ENCODE peak calls at places on chromosomes 5 and 9, in nine cellular contexts. N, I, R, P, L, D, Q, S and Z are unnamed samples.

GRCh38 chr9:77021928-77022782 is 2.7 kb downstream of the FOXB2 start:
- DNase-seq in N (no peak), I (no peak), R (no peak), P (no peak), L (no peak), D (no peak), Q (no peak), S (no peak), Z (no peak)

GRCh38 chr5:132138260-132138659 is 64.7 kb downstream of the CSF2 start:
- DNase-seq in N (peak), I (no peak), R (no peak), P (no peak), L (peak), D (peak), Q (peak), S (peak), Z (no peak)

GRCh38 chr9:20209421-20210340 is 412.6 kb downstream of the MLLT3 start:
- DNase-seq in N (no peak), I (no peak), R (no peak), P (no peak), L (no peak), D (peak), Q (no peak), S (no peak), Z (no peak)

GRCh38 chr5:91189480-91190332 is 193.4 kb downstream of the ARRDC3 start:
- DNase-seq in N (peak), I (peak), R (no peak), P (peak), L (peak), D (peak), Q (peak), S (peak), Z (no peak)

GRCh38 chr5:63820557-63820956 is 141.7 kb downstream of the HTR1A start:
- DNase-seq in N (no peak), I (no peak), R (peak), P (no peak), L (no peak), D (no peak), Q (no peak), S (no peak), Z (no peak)

GRCh38 chr9:135075234-135076142 is 12.0 kb upstream of the OLFM1 start:
- DNase-seq in N (peak), I (peak), R (peak), P (no peak), L (no peak), D (no peak), Q (peak), S (no peak), Z (no peak)

GRCh38 chr5:75363111-75363510 is 26.1 kb downstream of the HMGCR start:
- DNase-seq in N (no peak), I (no peak), R (no peak), P (no peak), L (no peak), D (no peak), Q (no peak), S (no peak), Z (no peak)

GRCh38 chr9:13845460-13845859 is 468.5 kb downstream of the NFIB start:
- DNase-seq in N (peak), I (no peak), R (no peak), P (no peak), L (peak), D (no peak), Q (peak), S (peak), Z (no peak)

GRCh38 chr5:146079695-146080361 is 25.5 kb downstream of the PLAC8L1 start:
- DNase-seq in N (peak), I (no peak), R (no peak), P (no peak), L (no peak), D (peak), Q (peak), S (peak), Z (no peak)

GRCh38 chr5:136309932-136310598 is 55.3 kb downstream of the TRPC7 start:
- DNase-seq in N (no peak), I (no peak), R (no peak), P (no peak), L (no peak), D (peak), Q (no peak), S (no peak), Z (no peak)

GRCh38 chr5:38534122-38534408 is 22.4 kb downstream of the LIFR start:
- DNase-seq in N (no peak), I (no peak), R (no peak), P (no peak), L (no peak), D (no peak), Q (no peak), S (no peak), Z (no peak)

GRCh38 chr9:123343428-123344272 is 12.3 kb upstream of the CRB2 start:
- DNase-seq in N (no peak), I (no peak), R (no peak), P (no peak), L (no peak), D (peak), Q (peak), S (no peak), Z (no peak)

GRCh38 chr5:132979367-132979935 is 16.0 kb upstream of the AFF4 start:
- DNase-seq in N (no peak), I (no peak), R (no peak), P (no peak), L (peak), D (no peak), Q (no peak), S (peak), Z (no peak)

GRCh38 chr5:139657363-139658321 is 9.5 kb downstream of the CXXC5 start:
- DNase-seq in N (peak), I (no peak), R (no peak), P (no peak), L (no peak), D (peak), Q (no peak), S (no peak), Z (no peak)

GRCh38 chr5:14932902-14933475 is 61.4 kb upstream of the ANKH start:
- DNase-seq in N (no peak), I (no peak), R (no peak), P (no peak), L (peak), D (no peak), Q (no peak), S (peak), Z (no peak)

GRCh38 chr5:68911840-68912690 is 181.7 kb upstream of the SLC30A5 start:
- DNase-seq in N (peak), I (no peak), R (no peak), P (no peak), L (peak), D (no peak), Q (peak), S (peak), Z (peak)

GRCh38 chr5:132498152-132498551 is 7.6 kb upstream of the IRF1 start:
- DNase-seq in N (peak), I (peak), R (peak), P (peak), L (peak), D (no peak), Q (peak), S (peak), Z (no peak)

GRCh38 chr5:117788596-117788995 is 1199.8 kb downstream of the DTWD2 start:
- DNase-seq in N (no peak), I (no peak), R (no peak), P (no peak), L (no peak), D (no peak), Q (peak), S (peak), Z (no peak)

GRCh38 chr5:171619744-171620143 is 165.9 kb upstream of the SMIM23 start:
- DNase-seq in N (no peak), I (peak), R (no peak), P (no peak), L (no peak), D (no peak), Q (no peak), S (no peak), Z (no peak)

GRCh38 chr5:75023368-75024159 is 28.8 kb downstream of the GCNT4 start:
- DNase-seq in N (no peak), I (no peak), R (no peak), P (no peak), L (no peak), D (no peak), Q (no peak), S (peak), Z (no peak)

GRCh38 chr5:72383280-72384205 is 63.4 kb downstream of the PTCD2 start:
- DNase-seq in N (peak), I (no peak), R (no peak), P (no peak), L (peak), D (no peak), Q (peak), S (peak), Z (no peak)

GRCh38 chr5:32197032-32197431 is 22.9 kb upstream of the GOLPH3 start:
- DNase-seq in N (no peak), I (no peak), R (no peak), P (no peak), L (no peak), D (no peak), Q (no peak), S (no peak), Z (no peak)

GRCh38 chr5:75640826-75641225 is 29.6 kb downstream of the ANKDD1B start:
- DNase-seq in N (peak), I (no peak), R (no peak), P (no peak), L (no peak), D (no peak), Q (peak), S (peak), Z (no peak)

GRCh38 chr5:139839416-139839815 is 43.8 kb downstream of the PSD2 start:
- DNase-seq in N (no peak), I (peak), R (no peak), P (no peak), L (no peak), D (no peak), Q (no peak), S (no peak), Z (no peak)

GRCh38 chr5:149838881-149839739 is 105.5 kb downstream of the PDE6A start:
- DNase-seq in N (peak), I (no peak), R (no peak), P (no peak), L (peak), D (no peak), Q (peak), S (peak), Z (no peak)

GRCh38 chr5:77839691-77840090 is 63.6 kb upstream of the TBCA start:
- DNase-seq in N (no peak), I (no peak), R (no peak), P (no peak), L (no peak), D (no peak), Q (no peak), S (no peak), Z (no peak)

GRCh38 chr5:140345919-140346347 is 470 bp downstream of the HBEGF start:
- DNase-seq in N (peak), I (peak), R (peak), P (no peak), L (peak), D (peak), Q (peak), S (peak), Z (no peak)

GRCh38 chr5:167999182-167999581 is 292.3 kb upstream of the WWC1 start:
- DNase-seq in N (no peak), I (no peak), R (no peak), P (no peak), L (no peak), D (no peak), Q (peak), S (no peak), Z (no peak)
- H3K4me3 ChIP-seq in N (no peak), I (no peak), R (no peak), P (no peak), L (no peak), D (no peak), Q (no peak), S (no peak), Z (no peak)

GRCh38 chr5:89262030-89262429 is 379.0 kb upstream of the MEF2C start:
- DNase-seq in N (no peak), I (no peak), R (no peak), P (no peak), L (no peak), D (no peak), Q (no peak), S (no peak), Z (no peak)

GRCh38 chr5:89265511-89266169 is 382.7 kb upstream of the MEF2C start:
- DNase-seq in N (peak), I (no peak), R (no peak), P (no peak), L (peak), D (no peak), Q (peak), S (peak), Z (peak)

GRCh38 chr5:89255845-89256463 is 373.0 kb upstream of the MEF2C start:
- DNase-seq in N (peak), I (no peak), R (no peak), P (no peak), L (no peak), D (peak), Q (peak), S (peak), Z (peak)

GRCh38 chr5:89263846-89264245 is 380.9 kb upstream of the MEF2C start:
- DNase-seq in N (no peak), I (no peak), R (no peak), P (no peak), L (no peak), D (peak), Q (no peak), S (no peak), Z (no peak)

GRCh38 chr5:89260254-89260653 is 377.3 kb upstream of the MEF2C start:
- DNase-seq in N (peak), I (no peak), R (no peak), P (no peak), L (no peak), D (no peak), Q (peak), S (peak), Z (no peak)
- TF ChIP-seq CTCF in N (peak), I (no peak), R (peak), P (no peak), L (no peak), D (no peak), Q (no peak), S (peak), Z (no peak)

GRCh38 chr5:43019615-43020293 is 20.4 kb downstream of the ANXA2R start:
- DNase-seq in N (peak), I (no peak), R (peak), P (no peak), L (no peak), D (peak), Q (peak), S (peak), Z (no peak)
- H3K4me3 ChIP-seq in N (peak), I (peak), R (no peak), P (no peak), L (peak), D (peak), Q (peak), S (peak), Z (peak)

GRCh38 chr5:51378415-51378777 is 4.9 kb upstream of the ISL1 start:
- DNase-seq in N (no peak), I (no peak), R (no peak), P (no peak), L (no peak), D (no peak), Q (no peak), S (no peak), Z (no peak)

GRCh38 chr5:51378061-51378409 is 5.2 kb upstream of the ISL1 start:
- DNase-seq in N (no peak), I (no peak), R (no peak), P (no peak), L (no peak), D (no peak), Q (no peak), S (no peak), Z (no peak)

GRCh38 chr5:51376504-51376903 is 6.7 kb upstream of the ISL1 start:
- DNase-seq in N (no peak), I (no peak), R (no peak), P (no peak), L (no peak), D (no peak), Q (no peak), S (no peak), Z (no peak)

GRCh38 chr5:51378778-51379652 is 4.2 kb upstream of the ISL1 start:
- DNase-seq in N (peak), I (no peak), R (peak), P (no peak), L (no peak), D (peak), Q (no peak), S (no peak), Z (no peak)

DNA sequence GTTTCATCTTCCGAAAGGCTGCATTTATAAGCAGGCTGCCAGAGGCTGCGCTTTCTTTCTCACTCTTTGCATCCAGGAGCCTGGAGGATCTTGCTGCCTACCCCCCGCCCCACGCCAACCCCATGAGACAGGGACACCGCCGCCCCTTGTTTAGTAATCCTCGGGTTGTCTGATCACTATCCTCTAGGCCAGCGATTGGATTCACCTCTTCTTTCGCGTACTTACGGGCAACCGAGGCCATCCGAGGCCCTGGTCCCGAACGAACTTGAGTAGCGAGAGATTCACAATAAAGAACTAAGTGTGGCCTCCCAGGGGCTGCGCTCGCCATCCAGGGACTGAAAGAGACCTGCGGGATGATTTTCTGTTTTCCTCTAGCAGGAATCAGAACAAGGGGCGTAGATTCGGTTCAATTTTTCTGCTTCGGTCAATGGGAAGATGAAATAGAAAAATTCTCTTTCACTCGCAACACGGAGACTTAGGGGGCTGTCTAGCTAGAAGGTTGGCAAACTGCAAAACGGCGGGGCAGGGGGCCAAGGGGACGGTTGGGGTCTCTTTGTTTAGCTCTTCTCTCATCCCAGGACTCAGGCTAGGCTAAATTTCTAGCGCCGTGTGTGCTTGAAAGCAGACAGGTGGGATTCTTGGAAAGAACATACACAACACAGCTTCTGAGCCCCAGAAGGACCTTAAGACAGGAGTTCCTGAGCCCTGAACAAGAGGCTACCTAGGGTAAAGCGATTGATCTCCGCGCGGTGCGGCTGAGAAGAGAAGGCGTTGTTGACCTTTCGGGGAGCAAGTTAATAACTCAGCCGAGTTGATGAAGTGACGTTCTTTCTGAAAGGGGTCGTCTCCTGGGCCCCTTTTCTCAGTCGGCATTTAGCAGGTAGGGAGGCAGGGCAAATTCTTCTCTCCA is 5.8 kb upstream of the ISL1 start:
- DNase-seq in N (no peak), I (no peak), R (no peak), P (no peak), L (no peak), D (no peak), Q (no peak), S (no peak), Z (no peak)
- TF ChIP-seq CTCF in N (no peak), I (no peak), R (no peak), P (no peak), L (no peak), D (no peak), Q (no peak), S (no peak), Z (no peak)

DNA sequence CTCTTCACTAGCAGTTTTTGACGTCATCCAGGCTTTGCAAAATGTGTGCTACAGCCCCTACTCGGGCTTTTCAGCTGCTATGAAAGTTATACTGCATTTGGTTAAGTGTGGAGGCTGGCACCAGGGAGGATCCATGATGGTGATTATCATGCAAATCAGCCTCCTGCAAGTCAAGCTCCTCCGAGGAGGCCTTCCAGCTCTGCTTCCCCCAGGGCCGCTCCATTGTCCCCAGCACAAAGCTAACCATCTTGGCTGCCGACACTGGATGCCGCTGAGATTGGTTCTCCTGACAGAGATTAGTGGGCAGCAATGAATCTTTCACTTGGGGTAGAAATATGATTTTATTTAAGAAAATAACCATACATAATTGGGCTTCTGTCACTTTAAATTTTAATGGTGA is 159.5 kb downstream of the NR2F1-AS1 start:
- DNase-seq in N (no peak), I (no peak), R (no peak), P (no peak), L (no peak), D (no peak), Q (no peak), S (no peak), Z (no peak)
- H3K4me3 ChIP-seq in N (no peak), I (no peak), R (no peak), P (no peak), L (no peak), D (no peak), Q (no peak), S (no peak), Z (no peak)

GRCh38 chr9:9790216-9790872 is 822.5 kb downstream of the PTPRD start:
- DNase-seq in N (peak), I (no peak), R (peak), P (no peak), L (no peak), D (peak), Q (peak), S (no peak), Z (no peak)
- TF ChIP-seq CTCF in N (peak), I (peak), R (peak), P (no peak), L (peak), D (peak), Q (peak), S (peak), Z (peak)